ENCODE peak calls at places on chromosomes 5 and 9, in seven cellular contexts. One of them, this sample, is unnamed. For H3K4me1, the result is how much of the 10 kb centered on the place peaks cover.

GRCh38 chr9:76049341-76049740 is 158.9 kb downstream of the PCSK5 start:
- DNase-seq in left ventricle myocardium inferior: no peak
- DNase-seq in heart right ventricle: no peak
- DNase-seq in neural progenitor cell: no peak
- DNase-seq in cardiac muscle cell: no peak
- DNase-seq in fibroblast of lung: no peak
- DNase-seq in Karpas-422: no peak
- DNase-seq in this sample: no peak

GRCh38 chr9:5832093-5832542 is 799 bp downstream of the ERMP1 start:
- DNase-seq in left ventricle myocardium inferior: no peak
- DNase-seq in heart right ventricle: no peak
- DNase-seq in neural progenitor cell: no peak
- DNase-seq in cardiac muscle cell: peak
- DNase-seq in fibroblast of lung: no peak
- DNase-seq in Karpas-422: peak
- DNase-seq in this sample: peak

GRCh38 chr5:181187500-181188213 is 17.3 kb downstream of the TRIM7 start:
- DNase-seq in left ventricle myocardium inferior: peak
- DNase-seq in heart right ventricle: peak
- DNase-seq in neural progenitor cell: peak
- DNase-seq in cardiac muscle cell: peak
- DNase-seq in fibroblast of lung: peak
- DNase-seq in Karpas-422: peak
- DNase-seq in this sample: peak

GRCh38 chr9:20988916-20989315 is 42.5 kb downstream of the HACD4 start:
- DNase-seq in left ventricle myocardium inferior: no peak
- DNase-seq in heart right ventricle: no peak
- DNase-seq in neural progenitor cell: no peak
- DNase-seq in cardiac muscle cell: peak
- DNase-seq in fibroblast of lung: peak
- DNase-seq in Karpas-422: no peak
- DNase-seq in this sample: no peak

GRCh38 chr5:150431048-150431447 is 18.3 kb upstream of the CD74 start:
- DNase-seq in left ventricle myocardium inferior: no peak
- DNase-seq in heart right ventricle: no peak
- DNase-seq in neural progenitor cell: no peak
- DNase-seq in cardiac muscle cell: no peak
- DNase-seq in fibroblast of lung: no peak
- DNase-seq in Karpas-422: no peak
- DNase-seq in this sample: no peak

GRCh38 chr5:24381861-24382460 is 262.8 kb downstream of the CDH10 start:
- DNase-seq in left ventricle myocardium inferior: no peak
- DNase-seq in heart right ventricle: no peak
- DNase-seq in neural progenitor cell: peak
- DNase-seq in cardiac muscle cell: no peak
- DNase-seq in fibroblast of lung: no peak
- DNase-seq in Karpas-422: no peak
- DNase-seq in this sample: no peak

GRCh38 chr5:111779260-111780254 is 22.6 kb upstream of the NREP start:
- DNase-seq in left ventricle myocardium inferior: no peak
- DNase-seq in heart right ventricle: no peak
- DNase-seq in neural progenitor cell: no peak
- DNase-seq in cardiac muscle cell: peak
- DNase-seq in fibroblast of lung: peak
- DNase-seq in Karpas-422: no peak
- DNase-seq in this sample: no peak

GRCh38 chr5:83955916-83956315 is 235.3 kb upstream of the HAPLN1 start:
- DNase-seq in left ventricle myocardium inferior: no peak
- DNase-seq in heart right ventricle: no peak
- DNase-seq in neural progenitor cell: no peak
- DNase-seq in cardiac muscle cell: peak
- DNase-seq in fibroblast of lung: peak
- DNase-seq in Karpas-422: no peak
- DNase-seq in this sample: no peak

GRCh38 chr5:40112875-40113274 is 566.8 kb upstream of the PTGER4 start:
- DNase-seq in left ventricle myocardium inferior: no peak
- DNase-seq in heart right ventricle: no peak
- DNase-seq in neural progenitor cell: no peak
- DNase-seq in cardiac muscle cell: no peak
- DNase-seq in fibroblast of lung: no peak
- DNase-seq in Karpas-422: no peak
- DNase-seq in this sample: no peak

GRCh38 chr5:142508630-142509425 is 177.1 kb downstream of the FGF1 start:
- DNase-seq in left ventricle myocardium inferior: no peak
- DNase-seq in heart right ventricle: no peak
- DNase-seq in neural progenitor cell: no peak
- DNase-seq in cardiac muscle cell: no peak
- DNase-seq in fibroblast of lung: no peak
- DNase-seq in Karpas-422: no peak
- DNase-seq in this sample: no peak

GRCh38 chr5:65867509-65868195 is 58.7 kb upstream of the ERBIN start:
- DNase-seq in left ventricle myocardium inferior: no peak
- DNase-seq in heart right ventricle: no peak
- DNase-seq in neural progenitor cell: peak
- DNase-seq in cardiac muscle cell: no peak
- DNase-seq in fibroblast of lung: no peak
- DNase-seq in Karpas-422: no peak
- DNase-seq in this sample: no peak

GRCh38 chr5:71903826-71904225 is 184.8 kb downstream of the CARTPT start:
- DNase-seq in left ventricle myocardium inferior: no peak
- DNase-seq in heart right ventricle: no peak
- DNase-seq in neural progenitor cell: no peak
- DNase-seq in cardiac muscle cell: no peak
- DNase-seq in fibroblast of lung: no peak
- DNase-seq in Karpas-422: no peak
- DNase-seq in this sample: no peak

GRCh38 chr5:81021486-81021885 is 61.3 kb downstream of the RASGRF2 start:
- DNase-seq in left ventricle myocardium inferior: no peak
- DNase-seq in heart right ventricle: no peak
- DNase-seq in neural progenitor cell: no peak
- DNase-seq in cardiac muscle cell: no peak
- DNase-seq in fibroblast of lung: peak
- DNase-seq in Karpas-422: no peak
- DNase-seq in this sample: no peak

GRCh38 chr9:112434487-112434886 is 52.1 kb upstream of the KIAA1958 start:
- DNase-seq in left ventricle myocardium inferior: no peak
- DNase-seq in heart right ventricle: no peak
- DNase-seq in neural progenitor cell: no peak
- DNase-seq in cardiac muscle cell: no peak
- DNase-seq in fibroblast of lung: no peak
- DNase-seq in Karpas-422: no peak
- DNase-seq in this sample: no peak

GRCh38 chr9:130207241-130207992 is 35.2 kb downstream of the NCS1 start:
- DNase-seq in left ventricle myocardium inferior: no peak
- DNase-seq in heart right ventricle: no peak
- DNase-seq in neural progenitor cell: no peak
- DNase-seq in cardiac muscle cell: no peak
- DNase-seq in fibroblast of lung: no peak
- DNase-seq in Karpas-422: no peak
- DNase-seq in this sample: no peak

GRCh38 chr5:73451218-73452130 is 2.9 kb upstream of the FOXD1 start:
- DNase-seq in left ventricle myocardium inferior: peak
- DNase-seq in heart right ventricle: peak
- DNase-seq in neural progenitor cell: peak
- DNase-seq in cardiac muscle cell: peak
- DNase-seq in fibroblast of lung: peak
- DNase-seq in Karpas-422: no peak
- DNase-seq in this sample: peak

GRCh38 chr9:9498147-9498546 is 1114.7 kb downstream of the PTPRD start:
- DNase-seq in left ventricle myocardium inferior: no peak
- DNase-seq in heart right ventricle: no peak
- DNase-seq in neural progenitor cell: no peak
- DNase-seq in cardiac muscle cell: no peak
- DNase-seq in fibroblast of lung: no peak
- DNase-seq in Karpas-422: no peak
- DNase-seq in this sample: no peak

GRCh38 chr5:71748360-71748759 is 29.3 kb downstream of the CARTPT start:
- DNase-seq in left ventricle myocardium inferior: peak
- DNase-seq in heart right ventricle: peak
- DNase-seq in neural progenitor cell: no peak
- DNase-seq in cardiac muscle cell: no peak
- DNase-seq in fibroblast of lung: no peak
- DNase-seq in Karpas-422: no peak
- DNase-seq in this sample: no peak

DNA sequence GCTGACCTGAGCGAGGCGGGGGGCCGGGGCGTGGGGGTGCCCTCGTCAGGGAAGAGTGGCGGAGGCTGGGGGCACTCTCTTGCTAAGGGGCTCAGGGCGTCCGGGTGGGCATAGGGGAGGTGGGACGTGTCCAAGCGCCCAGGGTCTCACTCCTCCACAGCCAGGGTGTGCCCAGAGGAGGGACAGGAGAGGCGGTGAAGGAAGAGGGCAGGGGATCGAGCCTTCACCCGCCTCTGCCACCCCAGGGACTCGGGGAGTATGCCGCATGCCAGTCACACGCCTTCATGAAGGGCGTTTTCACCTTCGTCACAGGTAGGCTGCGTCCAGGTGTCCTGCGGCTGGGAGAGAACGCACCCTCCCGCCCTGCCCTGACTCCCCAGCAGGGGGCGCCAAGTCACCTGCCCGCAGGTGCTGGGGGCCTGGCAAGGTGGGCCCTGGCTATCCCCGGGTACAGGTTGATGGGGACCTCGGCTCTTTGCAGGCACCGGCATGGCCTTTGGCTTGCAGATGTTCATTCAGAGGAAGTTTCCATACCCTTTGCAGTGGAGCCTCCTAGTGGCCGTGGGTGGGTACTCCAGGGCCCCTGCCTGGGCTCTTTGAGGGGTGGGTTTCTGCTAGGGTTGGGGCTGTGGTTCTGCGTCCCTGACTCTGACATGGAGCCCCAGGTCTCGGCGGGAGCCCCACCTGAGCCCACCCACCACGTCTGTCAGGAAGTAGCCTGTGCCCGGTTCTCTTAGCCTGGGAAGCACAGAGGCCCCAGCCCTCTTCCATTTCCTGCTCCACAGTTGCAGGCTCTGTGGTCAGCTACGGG is 527 bp downstream of the TMEM141 start:
- DNase-seq in left ventricle myocardium inferior: peak
- DNase-seq in heart right ventricle: peak
- DNase-seq in neural progenitor cell: peak
- DNase-seq in cardiac muscle cell: peak
- DNase-seq in fibroblast of lung: no peak
- DNase-seq in Karpas-422: peak
- DNase-seq in this sample: peak
- H3K4me1 ChIP-seq in left ventricle myocardium inferior: half or more
- H3K4me1 ChIP-seq in heart right ventricle: under half
- H3K4me1 ChIP-seq in neural progenitor cell: under half
- H3K4me1 ChIP-seq in cardiac muscle cell: half or more
- H3K4me1 ChIP-seq in fibroblast of lung: under half
- H3K4me1 ChIP-seq in Karpas-422: half or more
- H3K4me1 ChIP-seq in this sample: under half

DNA sequence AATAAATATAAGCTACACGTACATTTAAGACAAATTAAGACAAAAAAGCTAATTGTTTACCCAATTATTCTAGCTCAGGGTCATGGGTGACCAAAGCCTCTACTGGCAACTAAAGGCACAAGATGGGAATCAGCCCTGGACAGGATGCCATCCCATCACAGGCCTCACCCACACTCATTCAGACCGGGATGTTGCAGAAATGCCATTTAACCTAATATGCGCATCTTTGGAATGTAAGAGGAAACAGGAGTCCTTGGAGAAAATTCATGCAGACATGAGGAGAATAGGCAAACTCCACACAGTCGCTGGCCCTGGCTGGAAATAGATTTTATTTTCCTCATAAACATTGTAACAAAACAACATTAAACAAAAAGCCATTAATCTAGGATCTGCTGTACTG is 2003.8 kb upstream of the CDH9 start:
- DNase-seq in left ventricle myocardium inferior: no peak
- DNase-seq in heart right ventricle: no peak
- DNase-seq in neural progenitor cell: no peak
- DNase-seq in cardiac muscle cell: no peak
- DNase-seq in fibroblast of lung: no peak
- DNase-seq in Karpas-422: no peak
- DNase-seq in this sample: no peak
- H3K27ac ChIP-seq in left ventricle myocardium inferior: no peak
- H3K27ac ChIP-seq in heart right ventricle: no peak
- H3K27ac ChIP-seq in neural progenitor cell: no peak
- H3K27ac ChIP-seq in cardiac muscle cell: no peak
- H3K27ac ChIP-seq in fibroblast of lung: no peak
- H3K27ac ChIP-seq in Karpas-422: no peak
- H3K27ac ChIP-seq in this sample: no peak

DNA sequence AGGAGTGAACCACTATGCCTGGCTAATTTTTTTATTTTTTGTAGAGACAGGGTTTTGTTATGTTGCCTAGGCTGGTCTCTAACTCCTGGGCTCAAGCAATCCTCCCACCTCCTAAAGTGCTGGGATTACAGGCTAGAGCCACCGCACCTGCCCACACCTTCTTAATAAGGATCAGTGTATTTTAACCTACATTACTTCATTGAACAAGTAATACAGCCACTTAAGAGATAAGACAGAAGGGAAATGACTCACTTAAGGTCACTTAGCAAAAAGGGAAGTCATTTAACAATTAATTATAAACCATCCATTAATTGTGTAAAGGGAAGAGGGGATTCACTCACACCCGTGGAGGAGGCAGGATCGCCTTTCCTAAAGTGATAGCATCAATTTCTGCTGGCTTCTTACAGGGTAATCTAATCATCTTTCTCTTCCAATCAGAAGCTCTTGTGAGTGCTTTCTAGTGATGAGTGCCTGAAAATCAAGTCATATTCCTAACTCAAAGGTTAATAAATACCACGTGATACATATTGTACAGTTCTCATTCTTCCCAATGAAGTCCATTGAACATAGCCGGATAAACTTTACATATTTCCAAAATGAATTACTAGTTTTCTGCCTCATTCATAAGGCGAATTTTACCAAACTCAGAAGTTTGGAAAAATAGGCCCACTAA is 3.5 kb downstream of the FBXW11 start:
- DNase-seq in left ventricle myocardium inferior: no peak
- DNase-seq in heart right ventricle: no peak
- DNase-seq in neural progenitor cell: no peak
- DNase-seq in cardiac muscle cell: no peak
- DNase-seq in fibroblast of lung: no peak
- DNase-seq in Karpas-422: peak
- DNase-seq in this sample: no peak
- H3K4me1 ChIP-seq in left ventricle myocardium inferior: half or more
- H3K4me1 ChIP-seq in heart right ventricle: under half
- H3K4me1 ChIP-seq in neural progenitor cell: half or more
- H3K4me1 ChIP-seq in cardiac muscle cell: under half
- H3K4me1 ChIP-seq in fibroblast of lung: under half
- H3K4me1 ChIP-seq in Karpas-422: half or more
- H3K4me1 ChIP-seq in this sample: under half

GRCh38 chr9:438066-438465 is 223.4 kb downstream of the DOCK8 start:
- DNase-seq in left ventricle myocardium inferior: no peak
- DNase-seq in heart right ventricle: no peak
- DNase-seq in neural progenitor cell: no peak
- DNase-seq in cardiac muscle cell: peak
- DNase-seq in fibroblast of lung: peak
- DNase-seq in Karpas-422: no peak
- DNase-seq in this sample: no peak

GRCh38 chr9:438961-439768 is 224.5 kb downstream of the DOCK8 start:
- DNase-seq in left ventricle myocardium inferior: peak
- DNase-seq in heart right ventricle: peak
- DNase-seq in neural progenitor cell: no peak
- DNase-seq in cardiac muscle cell: peak
- DNase-seq in fibroblast of lung: no peak
- DNase-seq in Karpas-422: no peak
- DNase-seq in this sample: no peak

GRCh38 chr9:441131-441530 is 226.5 kb downstream of the DOCK8 start:
- DNase-seq in left ventricle myocardium inferior: no peak
- DNase-seq in heart right ventricle: no peak
- DNase-seq in neural progenitor cell: no peak
- DNase-seq in cardiac muscle cell: no peak
- DNase-seq in fibroblast of lung: no peak
- DNase-seq in Karpas-422: no peak
- DNase-seq in this sample: no peak

GRCh38 chr9:437066-438015 is 222.7 kb downstream of the DOCK8 start:
- DNase-seq in left ventricle myocardium inferior: no peak
- DNase-seq in heart right ventricle: no peak
- DNase-seq in neural progenitor cell: no peak
- DNase-seq in cardiac muscle cell: peak
- DNase-seq in fibroblast of lung: peak
- DNase-seq in Karpas-422: no peak
- DNase-seq in this sample: no peak
- H3K27ac ChIP-seq in left ventricle myocardium inferior: peak
- H3K27ac ChIP-seq in heart right ventricle: peak
- H3K27ac ChIP-seq in neural progenitor cell: no peak
- H3K27ac ChIP-seq in cardiac muscle cell: no peak
- H3K27ac ChIP-seq in fibroblast of lung: no peak
- H3K27ac ChIP-seq in Karpas-422: no peak
- H3K27ac ChIP-seq in this sample: no peak